ENCODE peak calls at places on chromosomes 13 and 19, in four cellular contexts. One of them, this sample, is unnamed.
A peak's percentile ranks its signal among the peaks of the same experiment; 100 is the strongest.

GRCh38 chr19:46420056-46420455 is 6.7 kb upstream of the CCDC8 start:
- DNase-seq in HepG2: no peak
- DNase-seq in H1: no peak
- DNase-seq in endothelial cell of umbilical vein: no peak
- DNase-seq in this sample: no peak

GRCh38 chr13:33590936-33591335 is 227.0 kb upstream of the RFC3 start:
- DNase-seq in HepG2: no peak
- DNase-seq in H1: no peak
- DNase-seq in endothelial cell of umbilical vein: no peak
- DNase-seq in this sample: no peak

GRCh38 chr19:40673377-40673776 is 17.1 kb downstream of the NUMBL start:
- DNase-seq in endothelial cell of umbilical vein: no peak
- DNase-seq in HepG2: no peak
- DNase-seq in H1: no peak
- DNase-seq in this sample: no peak

GRCh38 chr13:26679945-26680516 is 80.6 kb downstream of the GPR12 start:
- DNase-seq in H1: no peak
- DNase-seq in HepG2: no peak
- DNase-seq in endothelial cell of umbilical vein: no peak
- DNase-seq in this sample: no peak

GRCh38 chr19:45356760-45357444 is 13.5 kb downstream of the ERCC2 start:
- DNase-seq in H1: no peak
- DNase-seq in endothelial cell of umbilical vein: no peak
- DNase-seq in HepG2: no peak
- DNase-seq in this sample: no peak

GRCh38 chr13:99981115-99982020 is at the start of gene ZIC2:
- DNase-seq in endothelial cell of umbilical vein: no peak
- DNase-seq in HepG2: no peak
- DNase-seq in H1: peak; percentile 83
- DNase-seq in this sample: peak; percentile 66

GRCh38 chr19:8117991-8118390 is 31.4 kb downstream of the FBN3 start:
- DNase-seq in endothelial cell of umbilical vein: no peak
- DNase-seq in HepG2: no peak
- DNase-seq in H1: no peak
- DNase-seq in this sample: no peak

GRCh38 chr19:676343-677105 is at the start of gene FSTL3:
- DNase-seq in H1: no peak
- DNase-seq in endothelial cell of umbilical vein: no peak
- DNase-seq in HepG2: no peak
- DNase-seq in this sample: peak; percentile 70

GRCh38 chr19:6241680-6242079 is 38.1 kb downstream of the MLLT1 start:
- DNase-seq in H1: no peak
- DNase-seq in endothelial cell of umbilical vein: no peak
- DNase-seq in HepG2: peak; percentile 88
- DNase-seq in this sample: no peak

GRCh38 chr13:43119206-43119605 is 95.8 kb downstream of the DNAJC15 start:
- DNase-seq in HepG2: no peak
- DNase-seq in H1: no peak
- DNase-seq in endothelial cell of umbilical vein: no peak
- DNase-seq in this sample: no peak

GRCh38 chr13:99214232-99214631 is 13.6 kb downstream of the UBAC2 start:
- DNase-seq in HepG2: no peak
- DNase-seq in H1: no peak
- DNase-seq in endothelial cell of umbilical vein: no peak
- DNase-seq in this sample: no peak

GRCh38 chr19:34502582-34503545 is 21.3 kb downstream of the WTIP start:
- DNase-seq in HepG2: no peak
- DNase-seq in endothelial cell of umbilical vein: no peak
- DNase-seq in H1: peak; percentile 37
- DNase-seq in this sample: no peak

GRCh38 chr13:98570929-98571372 is 6.0 kb downstream of the STK24 start:
- DNase-seq in H1: no peak
- DNase-seq in HepG2: peak; percentile 77
- DNase-seq in endothelial cell of umbilical vein: peak; percentile 75
- DNase-seq in this sample: no peak

GRCh38 chr19:13788991-13789390 is 6.3 kb upstream of the ZSWIM4 start:
- DNase-seq in HepG2: no peak
- DNase-seq in endothelial cell of umbilical vein: no peak
- DNase-seq in H1: no peak
- DNase-seq in this sample: no peak

GRCh38 chr13:62294210-62294609 is 878.6 kb upstream of the PCDH20 start:
- DNase-seq in endothelial cell of umbilical vein: no peak
- DNase-seq in H1: no peak
- DNase-seq in HepG2: no peak
- DNase-seq in this sample: no peak

GRCh38 chr13:43087960-43088580 is 64.7 kb downstream of the DNAJC15 start:
- DNase-seq in HepG2: no peak
- DNase-seq in endothelial cell of umbilical vein: peak; percentile 34
- DNase-seq in H1: no peak
- DNase-seq in this sample: no peak

GRCh38 chr13:113183450-113184129 is 24.9 kb downstream of the PCID2 start:
- DNase-seq in HepG2: peak; percentile 85
- DNase-seq in endothelial cell of umbilical vein: peak; percentile 48
- DNase-seq in H1: no peak
- DNase-seq in this sample: no peak

GRCh38 chr13:59743195-59743594 is 420.5 kb downstream of the DIAPH3 start:
- DNase-seq in H1: no peak
- DNase-seq in endothelial cell of umbilical vein: no peak
- DNase-seq in HepG2: no peak
- DNase-seq in this sample: peak; percentile 50

GRCh38 chr13:43196171-43196611 is 172.8 kb downstream of the DNAJC15 start:
- DNase-seq in endothelial cell of umbilical vein: no peak
- DNase-seq in H1: no peak
- DNase-seq in HepG2: no peak
- DNase-seq in this sample: no peak

GRCh38 chr13:45897562-45897961 is 46.0 kb upstream of the SIAH3 start:
- DNase-seq in H1: no peak
- DNase-seq in endothelial cell of umbilical vein: no peak
- DNase-seq in HepG2: no peak
- DNase-seq in this sample: no peak

GRCh38 chr19:43809762-43810696 is 7.8 kb upstream of the LYPD5 start:
- DNase-seq in H1: no peak
- DNase-seq in HepG2: peak; percentile 29
- DNase-seq in endothelial cell of umbilical vein: peak; percentile 58
- DNase-seq in this sample: peak; percentile 71

GRCh38 chr19:3932931-3933810 is at the start of gene NMRK2:
- DNase-seq in H1: peak; percentile 88
- DNase-seq in HepG2: no peak
- DNase-seq in endothelial cell of umbilical vein: no peak
- DNase-seq in this sample: peak; percentile 38

GRCh38 chr13:113069861-113070805 is 35.5 kb upstream of the F7 start:
- DNase-seq in H1: no peak
- DNase-seq in HepG2: no peak
- DNase-seq in endothelial cell of umbilical vein: no peak
- DNase-seq in this sample: no peak

DNA sequence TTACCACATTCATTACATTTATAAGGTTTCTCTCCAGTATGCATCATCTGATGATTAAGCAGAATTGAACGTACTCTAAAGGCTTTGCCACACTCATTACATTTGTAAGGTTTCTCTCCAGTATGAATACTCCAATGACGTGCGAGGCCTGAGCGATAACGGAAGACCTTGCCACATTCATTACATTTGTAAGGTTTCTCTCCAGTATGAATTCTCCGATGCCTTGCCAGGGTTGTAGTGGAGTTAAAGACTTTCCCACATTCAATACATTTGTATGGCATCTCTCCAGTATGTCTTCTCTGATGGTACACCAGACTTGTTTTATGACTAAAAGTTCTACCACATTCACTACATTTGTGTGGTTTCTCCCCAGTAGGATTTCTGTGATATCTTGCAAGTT is 16.8 kb upstream of the ZNF432 start:
- DNase-seq in endothelial cell of umbilical vein: no peak
- DNase-seq in H1: no peak
- DNase-seq in HepG2: no peak
- DNase-seq in this sample: no peak
- H3K79me2 ChIP-seq in endothelial cell of umbilical vein: peaks cover under 1% of the 10 kb centered on the region
- H3K79me2 ChIP-seq in H1: no peaks in the 10 kb centered on the region
- H3K79me2 ChIP-seq in HepG2: no peaks in the 10 kb centered on the region
- H3K79me2 ChIP-seq in this sample: no peaks in the 10 kb centered on the region

GRCh38 chr19:28332351-28332750 is 880.6 kb downstream of the UQCRFS1 start:
- DNase-seq in HepG2: no peak
- DNase-seq in endothelial cell of umbilical vein: no peak
- DNase-seq in H1: no peak
- DNase-seq in this sample: no peak
- TF ChIP-seq JUN in HepG2: no peak
- TF ChIP-seq JUN in endothelial cell of umbilical vein: no peak
- TF ChIP-seq JUN in H1: no peak
- TF ChIP-seq JUN in this sample: no peak

DNA sequence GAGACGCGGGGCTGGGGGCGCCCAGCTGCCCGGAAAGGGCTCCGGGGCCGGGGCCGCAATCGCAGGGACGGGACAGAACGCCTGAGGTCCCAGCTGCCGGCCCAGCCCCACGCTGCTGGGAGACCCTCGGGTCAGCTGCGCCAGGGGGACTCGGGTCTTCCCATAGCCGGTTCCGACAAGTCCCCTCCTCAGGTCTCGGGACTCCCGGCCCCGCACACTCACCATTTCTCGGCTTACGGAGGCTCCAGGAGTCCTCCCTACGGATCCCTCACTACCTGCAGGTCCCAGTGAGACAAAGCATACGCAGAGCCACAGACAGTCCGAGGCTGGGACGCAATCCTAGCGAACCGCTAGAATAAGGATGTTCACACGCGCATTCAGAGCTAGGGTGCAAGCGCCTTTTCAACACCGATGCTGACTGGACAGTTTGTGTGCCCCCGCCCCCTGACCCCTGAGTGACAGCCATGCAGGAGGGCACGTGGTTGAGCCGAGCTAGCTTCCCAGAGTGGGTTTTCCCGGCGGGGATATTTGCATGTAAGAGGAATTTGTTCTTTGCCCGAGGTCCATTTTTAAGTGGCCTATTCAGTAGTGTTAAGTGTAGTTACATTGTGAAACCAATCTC is 13.6 kb downstream of the ZNF490 start:
- DNase-seq in endothelial cell of umbilical vein: no peak
- DNase-seq in H1: no peak
- DNase-seq in HepG2: no peak
- DNase-seq in this sample: no peak
- H3K79me2 ChIP-seq in endothelial cell of umbilical vein: no peaks in the 10 kb centered on the region
- H3K79me2 ChIP-seq in H1: no peaks in the 10 kb centered on the region
- H3K79me2 ChIP-seq in HepG2: no peaks in the 10 kb centered on the region
- H3K79me2 ChIP-seq in this sample: no peaks in the 10 kb centered on the region

GRCh38 chr13:30881931-30882899 is 23.9 kb upstream of the MEDAG start:
- DNase-seq in HepG2: no peak
- DNase-seq in H1: no peak
- DNase-seq in endothelial cell of umbilical vein: no peak
- DNase-seq in this sample: no peak

GRCh38 chr13:30881191-30881651 is 24.9 kb upstream of the MEDAG start:
- DNase-seq in HepG2: no peak
- DNase-seq in endothelial cell of umbilical vein: no peak
- DNase-seq in H1: no peak
- DNase-seq in this sample: no peak

GRCh38 chr13:30882996-30883766 is 22.9 kb upstream of the MEDAG start:
- DNase-seq in H1: no peak
- DNase-seq in HepG2: no peak
- DNase-seq in endothelial cell of umbilical vein: no peak
- DNase-seq in this sample: no peak

GRCh38 chr13:30880151-30880551 is 25.9 kb upstream of the MEDAG start:
- DNase-seq in HepG2: no peak
- DNase-seq in endothelial cell of umbilical vein: no peak
- DNase-seq in H1: no peak
- DNase-seq in this sample: no peak

GRCh38 chr13:30880756-30881155 is 25.3 kb upstream of the MEDAG start:
- DNase-seq in H1: no peak
- DNase-seq in endothelial cell of umbilical vein: peak; percentile 57
- DNase-seq in HepG2: peak; percentile 37
- DNase-seq in this sample: no peak
- TF ChIP-seq JUN in H1: no peak
- TF ChIP-seq JUN in endothelial cell of umbilical vein: no peak
- TF ChIP-seq JUN in HepG2: no peak
- TF ChIP-seq JUN in this sample: no peak